ENCODE peak calls at places on chromosomes 13 and 19, in eight cellular contexts. One of them, this sample, is unnamed.

GRCh38 chr13:58960909-58961308 is 1202.8 kb downstream of the DIAPH3 start:
- DNase-seq in foreskin melanocyte: peak
- DNase-seq in brain microvascular endothelial cell: no peak
- DNase-seq in SW 1271: peak
- DNase-seq in breast epithelium: no peak
- DNase-seq in endothelial cell: no peak
- DNase-seq in neural crest cell: no peak
- DNase-seq in lung: no peak
- DNase-seq in this sample: no peak

GRCh38 chr13:66665991-66666390 is 564.1 kb downstream of the PCDH9 start:
- DNase-seq in brain microvascular endothelial cell: peak
- DNase-seq in endothelial cell: peak
- DNase-seq in breast epithelium: peak
- DNase-seq in lung: no peak
- DNase-seq in foreskin melanocyte: no peak
- DNase-seq in SW 1271: no peak
- DNase-seq in neural crest cell: peak
- DNase-seq in this sample: no peak

GRCh38 chr19:48772503-48772953 is 17.2 kb downstream of the FGF21 start:
- DNase-seq in endothelial cell: no peak
- DNase-seq in neural crest cell: no peak
- DNase-seq in breast epithelium: peak
- DNase-seq in SW 1271: no peak
- DNase-seq in brain microvascular endothelial cell: no peak
- DNase-seq in foreskin melanocyte: no peak
- DNase-seq in lung: peak
- DNase-seq in this sample: peak

GRCh38 chr13:45564108-45564507 is 51.4 kb downstream of the ERICH6B start:
- DNase-seq in brain microvascular endothelial cell: peak
- DNase-seq in SW 1271: no peak
- DNase-seq in lung: peak
- DNase-seq in endothelial cell: no peak
- DNase-seq in foreskin melanocyte: peak
- DNase-seq in neural crest cell: no peak
- DNase-seq in breast epithelium: no peak
- DNase-seq in this sample: no peak

GRCh38 chr19:42324655-42325307 is 654 bp upstream of the MEGF8 start:
- DNase-seq in foreskin melanocyte: no peak
- DNase-seq in neural crest cell: no peak
- DNase-seq in brain microvascular endothelial cell: no peak
- DNase-seq in SW 1271: no peak
- DNase-seq in lung: no peak
- DNase-seq in breast epithelium: no peak
- DNase-seq in endothelial cell: no peak
- DNase-seq in this sample: no peak

GRCh38 chr13:84279166-84279565 is 396.9 kb upstream of the SLITRK1 start:
- DNase-seq in breast epithelium: no peak
- DNase-seq in endothelial cell: no peak
- DNase-seq in foreskin melanocyte: no peak
- DNase-seq in lung: no peak
- DNase-seq in neural crest cell: no peak
- DNase-seq in SW 1271: no peak
- DNase-seq in brain microvascular endothelial cell: no peak
- DNase-seq in this sample: no peak

GRCh38 chr19:50512112-50512998 is 1.4 kb downstream of the ASPDH start:
- DNase-seq in neural crest cell: no peak
- DNase-seq in lung: no peak
- DNase-seq in foreskin melanocyte: no peak
- DNase-seq in breast epithelium: no peak
- DNase-seq in SW 1271: no peak
- DNase-seq in brain microvascular endothelial cell: no peak
- DNase-seq in endothelial cell: no peak
- DNase-seq in this sample: peak

GRCh38 chr19:45515081-45515624 is 7.9 kb downstream of the VASP start:
- DNase-seq in lung: peak
- DNase-seq in foreskin melanocyte: no peak
- DNase-seq in brain microvascular endothelial cell: no peak
- DNase-seq in neural crest cell: no peak
- DNase-seq in SW 1271: no peak
- DNase-seq in endothelial cell: no peak
- DNase-seq in breast epithelium: no peak
- DNase-seq in this sample: no peak

GRCh38 chr13:39379667-39380655 is 223.0 kb downstream of the LHFPL6 start:
- DNase-seq in SW 1271: no peak
- DNase-seq in lung: no peak
- DNase-seq in endothelial cell: no peak
- DNase-seq in foreskin melanocyte: no peak
- DNase-seq in neural crest cell: no peak
- DNase-seq in breast epithelium: no peak
- DNase-seq in brain microvascular endothelial cell: no peak
- DNase-seq in this sample: no peak

GRCh38 chr19:45323671-45324081 is 1.0 kb upstream of the CKM start:
- DNase-seq in neural crest cell: no peak
- DNase-seq in brain microvascular endothelial cell: no peak
- DNase-seq in endothelial cell: no peak
- DNase-seq in foreskin melanocyte: no peak
- DNase-seq in SW 1271: no peak
- DNase-seq in lung: no peak
- DNase-seq in breast epithelium: no peak
- DNase-seq in this sample: no peak

GRCh38 chr19:18017275-18018083 is 9.5 kb downstream of the ARRDC2 start:
- DNase-seq in SW 1271: peak
- DNase-seq in neural crest cell: no peak
- DNase-seq in foreskin melanocyte: no peak
- DNase-seq in breast epithelium: no peak
- DNase-seq in endothelial cell: no peak
- DNase-seq in lung: no peak
- DNase-seq in brain microvascular endothelial cell: no peak
- DNase-seq in this sample: no peak

GRCh38 chr13:80473695-80474094 is 132.8 kb upstream of the SPRY2 start:
- DNase-seq in neural crest cell: no peak
- DNase-seq in endothelial cell: no peak
- DNase-seq in breast epithelium: no peak
- DNase-seq in lung: no peak
- DNase-seq in brain microvascular endothelial cell: peak
- DNase-seq in foreskin melanocyte: no peak
- DNase-seq in SW 1271: no peak
- DNase-seq in this sample: no peak